ENCODE peak calls at places on chromosomes 5 and 9, in four cellular contexts. Q, T, D and F are unnamed samples.

GRCh38 chr9:5838884-5839571 is 6.1 kb upstream of the ERMP1 start:
- DNase-seq in T (no peak), Q (peak; percentile 32), D (peak; percentile 95), F (peak; percentile 76)

GRCh38 chr5:98433022-98433421 is 340.4 kb upstream of the RGMB start:
- DNase-seq in T (no peak), D (no peak), Q (no peak), F (no peak)

GRCh38 chr5:116076496-116076895 is 8.3 kb upstream of the COMMD10 start:
- DNase-seq in T (no peak), D (no peak), Q (no peak), F (no peak)

GRCh38 chr9:116574027-116574679 is 113.0 kb upstream of the TRIM32 start:
- DNase-seq in Q (no peak), D (peak; percentile 50), T (no peak), F (no peak)

GRCh38 chr5:107322936-107323335 is 347.8 kb downstream of the EFNA5 start:
- DNase-seq in Q (no peak), T (no peak), D (no peak), F (no peak)

GRCh38 chr9:132288371-132288770 is 66.4 kb downstream of the SETX start:
- DNase-seq in D (no peak), T (no peak), Q (peak; percentile 33), F (no peak)

GRCh38 chr9:86281577-86282076 is 711 bp downstream of the ISCA1 start:
- DNase-seq in D (no peak), T (no peak), Q (no peak), F (no peak)

GRCh38 chr5:54820759-54821158 is 164.6 kb downstream of the ESM1 start:
- DNase-seq in T (no peak), Q (no peak), D (no peak), F (no peak)

GRCh38 chr5:56440871-56441740 is 208.0 kb upstream of the ANKRD55 start:
- DNase-seq in Q (peak; percentile 68), D (peak; percentile 89), T (no peak), F (peak; percentile 74)

GRCh38 chr9:1086517-1086916 is 36.4 kb downstream of the DMRT2 start:
- DNase-seq in T (no peak), D (no peak), Q (no peak), F (no peak)

GRCh38 chr5:42015681-42016080 is 90.6 kb downstream of the FBXO4 start:
- DNase-seq in D (no peak), T (no peak), Q (no peak), F (no peak)

GRCh38 chr9:2307480-2307879 is 292.3 kb downstream of the SMARCA2 start:
- DNase-seq in D (peak; percentile 8), T (no peak), Q (peak; percentile 47), F (no peak)

GRCh38 chr9:78215706-78216105 is 20.2 kb upstream of the CEP78 start:
- DNase-seq in D (no peak), T (no peak), Q (no peak), F (no peak)

DNA sequence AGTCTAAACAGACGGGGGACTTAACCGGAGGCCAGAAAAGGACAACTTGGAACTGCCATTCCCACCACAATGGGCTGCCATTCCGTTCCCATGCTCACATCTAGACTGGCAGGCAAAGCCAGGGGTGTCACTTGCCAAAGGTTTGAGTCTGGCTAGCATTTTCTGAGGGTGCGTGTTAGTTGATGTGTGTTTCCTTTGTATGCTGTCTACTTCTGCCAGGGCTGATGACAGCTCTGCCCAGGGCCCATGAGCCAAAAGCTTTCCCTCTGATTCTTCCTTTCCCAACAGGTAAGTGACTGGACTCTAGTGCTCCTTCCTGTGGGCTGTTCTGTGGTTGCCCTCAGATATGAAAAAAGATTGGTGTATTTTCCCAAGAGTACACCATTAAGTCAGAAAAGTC is 68.0 kb downstream of the ZNF608 start:
- DNase-seq in Q (no peak), T (peak; percentile 61), D (no peak), F (no peak)
- H3K27ac ChIP-seq in Q (no peak overlapping the region), T (no peak overlapping the region), D (no peak overlapping the region), F (no peak overlapping the region)

DNA sequence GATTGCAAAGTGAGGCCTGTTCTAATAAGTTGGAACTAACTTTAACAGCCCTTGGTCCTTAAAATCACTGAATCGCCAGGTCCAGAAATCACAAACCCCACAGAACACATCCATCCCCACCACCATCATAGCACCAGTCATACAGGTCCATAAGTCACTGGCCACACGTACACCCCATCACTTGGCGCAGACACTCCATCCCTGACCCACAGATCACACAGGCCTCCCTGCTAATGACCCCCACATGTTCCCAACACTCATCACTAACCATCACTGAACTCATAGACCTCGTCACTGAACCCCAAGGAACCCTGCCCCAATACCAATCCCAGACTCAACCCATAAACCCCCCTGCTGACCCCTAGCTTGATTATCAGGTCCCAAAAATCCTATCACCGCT is 41.2 kb upstream of the ZNF300 start:
- DNase-seq in Q (no peak), D (no peak), T (no peak), F (no peak)
- H3K27ac ChIP-seq in Q (peak overlapping the region; percentile 95), D (no peak overlapping the region), T (peak overlapping the region; percentile 82), F (no peak overlapping the region)

DNA sequence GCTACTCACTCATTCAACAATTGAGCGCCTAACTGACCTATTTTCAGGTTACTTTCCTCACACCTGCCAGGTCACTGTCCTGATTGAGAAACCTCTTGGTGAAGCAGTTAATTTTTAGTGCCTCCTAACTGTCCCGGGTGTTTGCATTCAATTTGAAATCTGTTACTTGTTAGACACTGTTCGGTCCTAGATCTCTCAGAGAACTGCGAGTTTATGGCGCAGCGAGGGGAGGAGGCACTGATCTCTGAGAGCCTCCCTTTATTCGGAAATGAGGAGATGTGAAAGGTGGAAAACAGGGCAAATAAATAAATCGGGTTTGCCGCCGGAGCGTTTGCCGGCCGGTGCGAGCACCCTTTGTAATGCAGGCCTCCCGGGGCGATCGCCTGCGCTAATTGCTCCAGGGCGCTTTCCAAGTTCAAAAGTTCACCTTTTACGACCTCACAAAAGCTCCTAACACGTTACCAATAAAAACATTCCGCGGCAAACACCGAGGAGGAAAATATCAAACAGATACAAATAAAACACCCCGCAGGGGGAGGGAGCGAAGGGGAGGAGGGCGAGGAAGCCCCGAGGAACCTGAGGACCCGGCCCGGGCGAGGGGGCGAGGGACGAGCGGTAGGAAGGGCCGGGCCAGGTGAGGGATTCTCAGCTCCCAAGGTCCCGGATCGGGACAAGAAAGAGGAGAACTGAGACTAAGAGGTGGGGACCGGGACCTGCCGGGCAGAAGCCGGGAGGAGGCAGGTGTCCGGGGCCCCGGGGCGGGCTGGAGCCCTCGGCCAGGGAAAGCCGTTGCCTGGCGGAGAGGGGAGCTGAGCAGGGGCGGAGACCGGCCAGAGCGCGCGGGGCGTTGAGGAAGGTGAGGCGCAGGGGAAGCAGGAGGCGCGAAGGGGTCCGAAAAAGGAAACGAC is 1.4 kb downstream of the NR6A1 start:
- DNase-seq in Q (no peak), D (peak; percentile 28), T (peak; percentile 41), F (peak; percentile 65)
- H3K27ac ChIP-seq in Q (no peak overlapping the region), D (peak overlapping the region; percentile 82), T (peak overlapping the region; percentile 78), F (peak overlapping the region; percentile 79)

GRCh38 chr5:128649183-128649582 is 111.1 kb upstream of the FBN2 start:
- DNase-seq in D (no peak), Q (no peak), T (no peak), F (no peak)
- H3K27ac ChIP-seq in D (no peak overlapping the region), Q (peak overlapping the region; percentile 33), T (no peak overlapping the region), F (no peak overlapping the region)

GRCh38 chr9:105447386-105447813 is 434 bp upstream of the FSD1L start:
- DNase-seq in T (no peak), Q (no peak), D (no peak), F (no peak)

GRCh38 chr9:105441761-105442160 is 6.1 kb upstream of the FSD1L start:
- DNase-seq in D (no peak), T (no peak), Q (no peak), F (no peak)

GRCh38 chr9:105445203-105445881 is 2.5 kb upstream of the FSD1L start:
- DNase-seq in T (peak; percentile 62), Q (no peak), D (no peak), F (no peak)

GRCh38 chr9:105443121-105443520 is 4.7 kb upstream of the FSD1L start:
- DNase-seq in T (no peak), Q (no peak), D (no peak), F (no peak)

DNA sequence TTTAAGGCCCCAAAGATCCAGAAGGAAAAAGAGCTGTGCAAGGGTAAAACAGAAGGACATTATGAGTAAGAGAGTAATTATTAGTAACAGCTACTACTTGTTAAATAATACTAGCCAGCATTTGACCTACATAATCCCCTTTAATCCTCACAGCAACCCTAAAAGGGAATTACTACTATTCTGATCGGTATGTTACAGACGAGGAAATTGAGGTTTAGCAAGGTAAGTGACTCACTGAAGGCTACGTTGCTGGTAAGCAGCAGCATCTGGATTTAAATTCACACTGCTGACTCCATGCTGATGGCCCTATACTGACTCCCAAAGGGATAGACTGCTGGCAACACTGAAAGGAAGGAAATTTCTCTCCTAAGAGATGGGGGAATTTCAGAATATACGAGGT is 3.7 kb upstream of the FSD1L start:
- DNase-seq in D (no peak), Q (peak; percentile 9), T (no peak), F (no peak)
- H3K27ac ChIP-seq in D (no peak overlapping the region), Q (no peak overlapping the region), T (no peak overlapping the region), F (no peak overlapping the region)

DNA sequence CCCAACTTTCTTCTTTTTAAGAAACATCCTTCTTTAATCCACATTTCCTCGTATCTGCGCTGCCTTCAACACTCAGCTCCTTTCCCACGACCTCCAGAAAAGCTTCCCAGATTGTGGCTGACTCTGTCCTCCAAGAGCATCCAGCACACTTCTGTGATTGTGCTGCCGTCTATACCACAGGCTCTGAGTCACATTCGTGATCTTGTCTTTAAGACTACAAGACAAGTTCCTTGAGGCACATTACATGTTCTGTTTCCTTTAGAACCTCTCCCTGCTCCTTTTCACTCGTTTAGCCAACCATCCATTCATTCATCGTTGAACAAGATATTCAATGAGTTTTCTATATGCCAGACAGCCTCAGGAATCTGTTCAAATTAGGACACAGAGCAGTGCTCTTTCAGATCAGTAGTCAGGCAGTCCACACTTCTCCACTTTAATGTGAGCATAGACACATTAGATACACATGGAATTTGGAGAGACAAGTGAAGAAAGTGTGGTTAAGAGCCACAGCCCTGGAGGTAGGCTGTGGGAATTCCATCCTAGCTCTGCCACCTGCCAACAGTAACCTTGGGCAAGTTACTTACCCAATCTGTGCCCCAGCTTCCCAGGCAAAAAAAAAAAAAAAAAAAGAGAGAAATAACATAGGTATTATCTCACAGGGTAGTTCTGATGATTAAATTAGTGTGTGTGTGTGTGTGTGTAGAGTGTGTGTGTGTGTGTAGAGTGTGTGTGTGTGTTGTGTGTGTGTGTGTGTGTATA is 18.9 kb downstream of the WHRN start:
- DNase-seq in D (no peak), T (no peak), Q (peak; percentile 40), F (no peak)
- H3K27ac ChIP-seq in D (no peak overlapping the region), T (no peak overlapping the region), Q (no peak overlapping the region), F (no peak overlapping the region)

GRCh38 chr5:332843-333242 is 11.3 kb downstream of the AHRR start:
- DNase-seq in D (no peak), Q (no peak), T (no peak), F (no peak)
- H3K27ac ChIP-seq in D (no peak overlapping the region), Q (no peak overlapping the region), T (no peak overlapping the region), F (no peak overlapping the region)

DNA sequence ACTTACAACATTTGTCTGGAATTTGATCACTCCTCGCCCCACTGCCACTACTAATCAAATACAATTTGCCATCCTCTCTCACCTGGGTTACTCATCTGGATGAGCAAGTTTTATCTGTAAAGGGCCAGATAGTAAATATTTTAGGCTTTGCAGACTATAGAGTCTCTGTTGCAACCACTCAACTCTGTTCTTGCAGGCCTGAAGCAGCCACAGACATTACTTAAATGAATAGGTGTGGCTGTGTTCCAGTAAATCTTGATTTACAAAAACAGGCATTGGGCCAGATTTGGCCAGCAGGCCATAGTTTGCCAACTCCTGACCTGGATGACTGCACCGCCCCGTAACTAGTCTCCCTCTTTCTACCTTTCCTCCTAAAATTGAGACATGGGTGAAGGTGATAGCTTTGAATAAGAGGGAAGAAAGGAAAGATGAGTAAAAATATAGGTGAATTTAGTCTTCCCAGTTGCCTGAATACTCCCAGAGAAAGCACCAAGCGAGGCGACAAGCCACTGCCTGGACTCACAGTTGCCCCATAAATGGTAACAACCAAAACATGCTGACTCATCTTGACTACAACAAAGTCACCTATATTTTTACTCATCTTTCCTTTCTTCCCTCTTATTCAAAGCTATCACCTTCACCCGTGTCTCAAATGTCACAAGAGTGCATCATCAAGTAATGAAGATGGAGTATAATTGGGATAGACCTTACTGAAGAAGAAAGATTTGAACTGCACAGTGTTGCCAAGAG is 32.5 kb upstream of the SCAMP1 start:
- DNase-seq in D (no peak), Q (no peak), T (no peak), F (peak; percentile 57)
- H3K27ac ChIP-seq in D (no peak overlapping the region), Q (no peak overlapping the region), T (no peak overlapping the region), F (no peak overlapping the region)